ENCODE peak calls at places on chromosomes 12 and 14, in eight cellular contexts. Y is stomach; G is choroid plexus epithelial cell; T is activated CD8-positive, alpha-beta memory T cell treated with anti-CD3 and anti-CD28 coated beads for 24 hours; W is EL; S is NCI-H82; A is Karpas-422; J is hypothalamus. D is an unnamed sample.

GRCh38 chr12:89671469-89671868 is 37.2 kb downstream of the ATP2B1 start:
- DNase-seq in Y (no peak), G (peak), T (no peak), W (peak), S (no peak), A (no peak), J (no peak), D (no peak)

GRCh38 chr12:116455540-116456306 is 103.5 kb upstream of the MAP1LC3B2 start:
- DNase-seq in Y (peak), G (peak), T (no peak), W (peak), S (peak), A (peak), J (no peak), D (no peak)

GRCh38 chr12:15477761-15478160 is 155.5 kb downstream of the PTPRO start:
- DNase-seq in Y (no peak), G (no peak), T (no peak), W (no peak), S (no peak), A (no peak), J (no peak), D (no peak)

GRCh38 chr14:25406818-25407217 is 356.9 kb upstream of the STXBP6 start:
- DNase-seq in Y (no peak), G (peak), T (no peak), W (peak), S (peak), A (peak), J (no peak), D (peak)

GRCh38 chr12:103548622-103549601 is 38.2 kb upstream of the STAB2 start:
- DNase-seq in Y (peak), G (peak), T (peak), W (peak), S (peak), A (peak), J (peak), D (peak)

GRCh38 chr14:81423504-81423903 is 23.4 kb upstream of the STON2 start:
- DNase-seq in Y (no peak), G (no peak), T (no peak), W (no peak), S (no peak), A (no peak), J (no peak), D (no peak)

GRCh38 chr12:89350661-89351488 is 1.4 kb downstream of the DUSP6 start:
- DNase-seq in Y (no peak), G (peak), T (peak), W (peak), S (no peak), A (peak), J (no peak), D (no peak)

GRCh38 chr12:52423661-52424503 is 10.3 kb downstream of the KRT75 start:
- DNase-seq in Y (no peak), G (no peak), T (no peak), W (no peak), S (no peak), A (no peak), J (no peak), D (no peak)

GRCh38 chr12:14928946-14929345 is 9.4 kb downstream of the ERP27 start:
- DNase-seq in Y (no peak), G (no peak), T (no peak), W (no peak), S (no peak), A (no peak), J (no peak), D (no peak)

GRCh38 chr14:101101456-101102056 is 198.0 kb upstream of the RTL1 start:
- DNase-seq in Y (no peak), G (no peak), T (peak), W (peak), S (no peak), A (no peak), J (no peak), D (no peak)

GRCh38 chr14:79693935-79694334 is 517.4 kb downstream of the DIO2 start:
- DNase-seq in Y (no peak), G (no peak), T (no peak), W (no peak), S (peak), A (no peak), J (no peak), D (no peak)

GRCh38 chr14:73752297-73752992 is 38.3 kb upstream of the PNMA1 start:
- DNase-seq in Y (peak), G (peak), T (peak), W (peak), S (no peak), A (peak), J (no peak), D (no peak)

GRCh38 chr14:73718742-73719251 is 4.6 kb upstream of the PNMA1 start:
- DNase-seq in Y (no peak), G (no peak), T (no peak), W (no peak), S (no peak), A (no peak), J (peak), D (no peak)

GRCh38 chr12:127083028-127083949 is 1183.7 kb upstream of the TMEM132C start:
- DNase-seq in Y (no peak), G (peak), T (no peak), W (peak), S (no peak), A (peak), J (no peak), D (no peak)

GRCh38 chr14:100305446-100306255 is 593 bp downstream of the SLC25A29 start:
- DNase-seq in Y (peak), G (no peak), T (peak), W (peak), S (peak), A (no peak), J (no peak), D (peak)

GRCh38 chr14:77307099-77307496 is 13.6 kb downstream of the POMT2 start:
- DNase-seq in Y (no peak), G (peak), T (no peak), W (peak), S (peak), A (no peak), J (no peak), D (peak)

GRCh38 chr12:25824729-25825128 is 133.8 kb upstream of the RASSF8 start:
- DNase-seq in Y (no peak), G (no peak), T (no peak), W (no peak), S (no peak), A (no peak), J (no peak), D (no peak)

GRCh38 chr14:102427642-102428041 is 64.9 kb downstream of the TECPR2 start:
- DNase-seq in Y (no peak), G (no peak), T (no peak), W (no peak), S (no peak), A (no peak), J (no peak), D (no peak)

GRCh38 chr14:91509083-91509877 is 830 bp downstream of the PPP4R3A start:
- DNase-seq in Y (peak), G (peak), T (peak), W (peak), S (peak), A (peak), J (peak), D (peak)

GRCh38 chr12:97650242-97650641 is 187.6 kb downstream of the RMST start:
- DNase-seq in Y (no peak), G (peak), T (no peak), W (no peak), S (no peak), A (no peak), J (no peak), D (no peak)

GRCh38 chr14:50666772-50667490 is 1.2 kb downstream of the SAV1 start:
- DNase-seq in Y (peak), G (peak), T (no peak), W (peak), S (peak), A (peak), J (no peak), D (peak)

GRCh38 chr14:105484069-105484996 is 2.4 kb upstream of the CRIP1 start:
- DNase-seq in Y (no peak), G (no peak), T (peak), W (no peak), S (no peak), A (no peak), J (no peak), D (no peak)

GRCh38 chr14:77111021-77111420 is 13.0 kb downstream of the CIPC start:
- DNase-seq in Y (peak), G (peak), T (no peak), W (no peak), S (no peak), A (no peak), J (no peak), D (no peak)

GRCh38 chr12:83823386-83824045 is 1089.1 kb downstream of the SLC6A15 start:
- DNase-seq in Y (peak), G (peak), T (no peak), W (peak), S (peak), A (peak), J (no peak), D (peak)

GRCh38 chr14:25042362-25043299 is 7.3 kb downstream of the STXBP6 start:
- DNase-seq in Y (no peak), G (peak), T (no peak), W (peak), S (peak), A (no peak), J (no peak), D (no peak)

GRCh38 chr14:32507029-32507984 is 178.2 kb downstream of the AKAP6 start:
- DNase-seq in Y (no peak), G (peak), T (no peak), W (peak), S (no peak), A (no peak), J (no peak), D (no peak)

GRCh38 chr12:3317481-3317815 is 173.6 kb upstream of the PRMT8 start:
- DNase-seq in Y (no peak), G (no peak), T (no peak), W (no peak), S (no peak), A (no peak), J (no peak), D (no peak)

GRCh38 chr14:68286667-68287066 is 467.1 kb downstream of the RAD51B start:
- DNase-seq in Y (no peak), G (no peak), T (no peak), W (peak), S (peak), A (no peak), J (no peak), D (no peak)

GRCh38 chr14:68794130-68794855 is 1.4 kb upstream of the ZFP36L1 start:
- DNase-seq in Y (peak), G (peak), T (peak), W (peak), S (no peak), A (peak), J (no peak), D (no peak)

GRCh38 chr12:88391556-88391955 is 188.7 kb downstream of the KITLG start:
- DNase-seq in Y (no peak), G (peak), T (no peak), W (peak), S (no peak), A (no peak), J (no peak), D (no peak)

GRCh38 chr12:123389560-123390351 is 5.8 kb downstream of the KMT5A start:
- DNase-seq in Y (peak), G (peak), T (peak), W (peak), S (peak), A (peak), J (no peak), D (peak)